ENCODE peak calls at places on chromosomes 13 and 19, in four cellular contexts. W is dorsolateral prefrontal cortex, G is choroid plexus epithelial cell, A is fibroblast of the aortic adventitia. H is an unnamed sample.

GRCh38 chr19:50565984-50566903 is 2.0 kb downstream of the LRRC4B start:
- DNase-seq in W (peak; percentile 82), G (no peak), A (no peak), H (peak; percentile 75)

GRCh38 chr19:13961826-13962737 is 9.8 kb downstream of the DCAF15 start:
- DNase-seq in W (no peak), G (no peak), A (no peak), H (no peak)

GRCh38 chr19:19510432-19510831 is 4.9 kb downstream of the TSSK6 start:
- DNase-seq in W (no peak), G (no peak), A (peak; percentile 9), H (no peak)

GRCh38 chr13:34044660-34045080 is 226.7 kb downstream of the RFC3 start:
- DNase-seq in W (no peak), G (peak; percentile 67), A (peak; percentile 79), H (no peak)

GRCh38 chr19:35249146-35249847 is 495 bp downstream of the LSR start:
- DNase-seq in W (no peak), G (no peak), A (no peak), H (peak; percentile 59)

GRCh38 chr19:40567040-40567749 is 9.5 kb upstream of the SHKBP1 start:
- DNase-seq in W (no peak), G (no peak), A (no peak), H (peak; percentile 67)

GRCh38 chr13:41577437-41577836 is 120.1 kb downstream of the RGCC start:
- DNase-seq in W (no peak), G (peak; percentile 43), A (peak; percentile 71), H (peak; percentile 4)

GRCh38 chr19:532578-533484 is 1.3 kb downstream of the CDC34 start:
- DNase-seq in W (peak; percentile 82), G (peak; percentile 74), A (peak; percentile 73), H (peak; percentile 68)

GRCh38 chr19:58531052-58531600 is 11.5 kb upstream of the ZBTB45 start:
- DNase-seq in W (no peak), G (no peak), A (no peak), H (no peak)

GRCh38 chr19:1445932-1446712 is 3.8 kb upstream of the APC2 start:
- DNase-seq in W (peak; percentile 76), G (no peak), A (no peak), H (peak; percentile 68)

GRCh38 chr13:59671853-59672252 is 491.9 kb downstream of the DIAPH3 start:
- DNase-seq in W (no peak), G (no peak), A (no peak), H (no peak)

GRCh38 chr13:93180376-93180966 is 46.1 kb upstream of the GPC6 start:
- DNase-seq in W (no peak), G (peak; percentile 86), A (peak; percentile 86), H (no peak)

GRCh38 chr13:75352641-75353327 is 129.2 kb downstream of the TBC1D4 start:
- DNase-seq in W (no peak), G (no peak), A (no peak), H (no peak)

GRCh38 chr19:19276386-19276785 is 3.3 kb upstream of the TM6SF2 start:
- DNase-seq in W (no peak), G (peak; percentile 86), A (peak; percentile 32), H (no peak)

GRCh38 chr13:98050041-98050466 is 92.8 kb upstream of the FARP1 start:
- DNase-seq in W (no peak), G (no peak), A (no peak), H (no peak)

GRCh38 chr13:76293346-76293745 is 592.9 kb downstream of the KCTD12 start:
- DNase-seq in W (no peak), G (peak; percentile 91), A (peak; percentile 85), H (no peak)

GRCh38 chr19:46536391-46536790 is 40.7 kb upstream of the PNMA8B start:
- DNase-seq in W (no peak), G (no peak), A (no peak), H (no peak)

GRCh38 chr13:23760000-23760399 is 129.2 kb downstream of the MIPEP start:
- DNase-seq in W (no peak), G (no peak), A (no peak), H (no peak)

GRCh38 chr19:45902651-45903625 is 525 bp upstream of the MYPOP start:
- DNase-seq in W (peak; percentile 97), G (peak; percentile 98), A (peak; percentile 97), H (peak; percentile 100)

GRCh38 chr19:4391701-4392543 is 8.4 kb downstream of the SH3GL1 start:
- DNase-seq in W (no peak), G (peak; percentile 76), A (peak; percentile 69), H (no peak)

GRCh38 chr13:44012910-44013309 is 133.2 kb downstream of the LACC1 start:
- DNase-seq in W (no peak), G (peak; percentile 37), A (no peak), H (no peak)

GRCh38 chr19:7509625-7510024 is 6.3 kb upstream of the ZNF358 start:
- DNase-seq in W (no peak), G (no peak), A (no peak), H (no peak)

GRCh38 chr13:80881495-80882482 is 540.9 kb upstream of the SPRY2 start:
- DNase-seq in W (no peak), G (peak; percentile 26), A (peak; percentile 41), H (no peak)

GRCh38 chr13:110876592-110876991 is 38.3 kb downstream of the ANKRD10 start:
- DNase-seq in W (no peak), G (no peak), A (no peak), H (peak; percentile 10)

GRCh38 chr19:44887648-44888047 is 3.4 kb upstream of the TOMM40 start:
- DNase-seq in W (no peak), G (no peak), A (no peak), H (no peak)

GRCh38 chr19:34243876-34244578 is 10.3 kb upstream of the GARRE1 start:
- DNase-seq in W (no peak), G (no peak), A (no peak), H (no peak)

GRCh38 chr13:61078976-61079770 is 336.5 kb downstream of the PCDH20 start:
- DNase-seq in W (no peak), G (no peak), A (no peak), H (no peak)

GRCh38 chr19:40191836-40192646 is 815 bp downstream of the MAP3K10 start:
- DNase-seq in W (no peak), G (peak; percentile 15), A (peak; percentile 10), H (peak; percentile 69)

GRCh38 chr19:5560156-5560555 is 7.6 kb downstream of the TINCR start:
- DNase-seq in W (no peak), G (no peak), A (no peak), H (no peak)

GRCh38 chr19:5562280-5562679 is 5.5 kb downstream of the TINCR start:
- DNase-seq in W (no peak), G (no peak), A (no peak), H (no peak)

GRCh38 chr19:5563008-5563431 is 4.7 kb downstream of the TINCR start:
- DNase-seq in W (no peak), G (no peak), A (no peak), H (no peak)

GRCh38 chr19:5559804-5560133 is 8.0 kb downstream of the TINCR start:
- DNase-seq in W (no peak), G (no peak), A (no peak), H (no peak)

GRCh38 chr19:5561559-5561958 is 6.2 kb downstream of the TINCR start:
- DNase-seq in W (no peak), G (no peak), A (no peak), H (no peak)
- TF ChIP-seq CTCF in W (no peak), G (peak; percentile 61), A (peak; percentile 46), H (peak; percentile 23)

GRCh38 chr13:38685974-38686571 is 804 bp upstream of the FREM2 start:
- DNase-seq in W (no peak), G (peak; percentile 30), A (no peak), H (peak; percentile 34)

GRCh38 chr13:38690231-38690630 is 3.4 kb downstream of the FREM2 start:
- DNase-seq in W (no peak), G (no peak), A (no peak), H (no peak)

GRCh38 chr13:38686635-38687245 is at the start of gene FREM2:
- DNase-seq in W (peak; percentile 54), G (peak; percentile 29), A (no peak), H (peak; percentile 25)

GRCh38 chr13:38688674-38689073 is 1.8 kb downstream of the FREM2 start:
- DNase-seq in W (no peak), G (no peak), A (no peak), H (no peak)

GRCh38 chr13:38687246-38688229 is 661 bp downstream of the FREM2 start:
- DNase-seq in W (no peak), G (peak; percentile 13), A (no peak), H (peak; percentile 27)
- TF ChIP-seq CTCF in W (no peak), G (no peak), A (no peak), H (no peak)

GRCh38 chr19:16703677-16704076 is 16.0 kb upstream of the NWD1 start:
- DNase-seq in W (no peak), G (no peak), A (no peak), H (no peak)
- TF ChIP-seq CTCF in W (no peak), G (no peak), A (no peak), H (no peak)

DNA sequence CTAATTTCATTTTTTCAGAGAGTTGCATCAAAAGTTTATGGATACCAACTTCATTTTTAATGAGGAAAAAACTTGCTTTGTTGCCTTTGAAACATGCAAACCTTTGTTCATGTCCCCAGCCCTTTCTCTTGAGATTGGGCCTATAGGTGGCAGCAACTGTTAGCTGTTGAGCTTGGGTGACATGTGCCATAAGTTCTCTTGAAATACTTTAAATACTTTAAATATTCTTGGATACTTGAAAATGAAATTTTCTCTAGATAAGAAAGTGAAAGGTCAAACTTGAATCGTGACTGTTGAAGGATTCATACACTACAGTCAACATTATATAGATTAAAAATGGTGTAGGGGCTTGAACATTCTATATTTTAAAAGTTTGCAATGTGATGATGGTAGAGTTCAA is 294.9 kb downstream of the NDFIP2 start:
- DNase-seq in W (no peak), G (peak; percentile 90), A (peak; percentile 90), H (peak; percentile 25)
- TF ChIP-seq CTCF in W (peak; percentile 56), G (peak; percentile 82), A (peak; percentile 75), H (peak; percentile 45)

GRCh38 chr19:54172764-54173699 is at the start of gene TMC4:
- DNase-seq in W (no peak), G (peak; percentile 28), A (peak; percentile 42), H (no peak)
- TF ChIP-seq CTCF in W (no peak), G (no peak), A (no peak), H (no peak)

DNA sequence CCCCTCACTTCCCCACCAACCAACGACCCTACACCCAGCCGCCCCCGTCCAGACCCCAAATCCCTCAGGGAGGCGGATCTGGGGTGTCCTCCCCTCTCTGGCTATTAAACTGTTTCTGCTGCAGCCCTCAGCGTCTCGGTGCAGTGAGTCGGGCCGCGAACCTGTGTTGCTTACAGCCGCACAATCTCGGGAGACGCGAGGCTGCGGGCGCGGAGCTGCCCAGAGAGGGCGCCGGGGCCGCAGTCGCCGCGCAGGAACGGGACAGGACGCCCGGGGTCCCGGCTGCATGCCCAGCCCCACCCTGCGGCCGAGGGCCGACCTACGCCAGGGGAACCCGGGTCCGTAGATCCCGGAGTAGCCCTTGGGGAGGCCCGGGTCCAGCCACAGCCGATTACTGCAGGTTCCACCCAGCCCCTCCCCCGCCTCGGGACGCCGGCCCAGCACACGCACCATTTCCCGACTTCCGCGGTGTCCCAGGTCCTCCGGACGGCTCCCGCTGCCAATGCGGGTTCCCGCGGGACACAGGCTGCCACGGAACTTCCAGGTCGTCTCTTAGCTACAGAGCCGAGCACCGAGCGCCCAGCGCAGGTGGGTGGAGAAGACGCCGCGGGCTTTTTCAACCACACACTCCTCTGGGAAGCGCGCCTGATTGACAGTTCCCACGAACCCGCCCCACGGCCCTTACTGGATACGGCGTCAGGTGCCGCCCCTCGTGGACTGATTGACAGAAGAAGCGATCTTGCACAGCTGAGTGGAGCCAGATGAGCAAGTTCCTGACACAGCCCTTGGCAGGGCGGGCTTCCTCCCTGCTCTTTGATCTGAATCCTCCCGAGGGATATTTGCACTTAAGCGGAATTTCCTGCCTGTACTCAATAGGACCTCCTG is at the start of gene ZNF799:
- DNase-seq in W (peak; percentile 99), G (peak; percentile 97), A (peak; percentile 95), H (peak; percentile 88)
- TF ChIP-seq CTCF in W (no peak), G (no peak), A (no peak), H (no peak)

H was measured in GM13976.